ENCODE peak calls at places on chromosomes 16 and 17, in six cellular contexts. G is HCT116, P is H1, O is SK-N-SH, I is GM12878, H is HepG2. L is an unnamed sample.

GRCh38 chr17:30981531-30982519 is 11.0 kb downstream of the RNF135 start:
- DNase-seq in P (no peak), H (no peak), G (no peak), I (no peak), O (no peak), L (no peak)

GRCh38 chr16:24975428-24975889 is 39.7 kb downstream of the ARHGAP17 start:
- DNase-seq in P (no peak), H (no peak), O (no peak), I (peak; percentile 76), G (no peak), L (no peak)

GRCh38 chr16:82567203-82567602 is 59.6 kb upstream of the CDH13 start:
- DNase-seq in G (no peak), P (no peak), O (no peak), H (no peak), I (no peak), L (no peak)

GRCh38 chr16:58421529-58421928 is 29.3 kb downstream of the GINS3 start:
- DNase-seq in P (no peak), H (no peak), O (no peak), G (no peak), I (no peak), L (no peak)

GRCh38 chr16:57030346-57030902 is 41.1 kb downstream of the NLRC5 start:
- DNase-seq in G (no peak), P (no peak), I (no peak), O (no peak), H (no peak), L (no peak)

GRCh38 chr17:45197555-45198334 is 23.9 kb upstream of the FMNL1 start:
- DNase-seq in G (peak; percentile 81), O (peak; percentile 93), P (peak; percentile 90), H (peak; percentile 92), I (peak; percentile 54), L (peak; percentile 95)

GRCh38 chr16:28149016-28149888 is 62.5 kb downstream of the XPO6 start:
- DNase-seq in P (no peak), G (no peak), I (no peak), H (no peak), O (no peak), L (no peak)

GRCh38 chr16:72819345-72819744 is 228.6 kb downstream of the ZFHX3 start:
- DNase-seq in G (no peak), P (no peak), O (no peak), H (no peak), I (no peak), L (no peak)

GRCh38 chr17:7897773-7898172 is 9.2 kb downstream of the CHD3 start:
- DNase-seq in H (peak; percentile 62), P (no peak), G (no peak), O (peak; percentile 72), I (no peak), L (peak; percentile 38)

DNA sequence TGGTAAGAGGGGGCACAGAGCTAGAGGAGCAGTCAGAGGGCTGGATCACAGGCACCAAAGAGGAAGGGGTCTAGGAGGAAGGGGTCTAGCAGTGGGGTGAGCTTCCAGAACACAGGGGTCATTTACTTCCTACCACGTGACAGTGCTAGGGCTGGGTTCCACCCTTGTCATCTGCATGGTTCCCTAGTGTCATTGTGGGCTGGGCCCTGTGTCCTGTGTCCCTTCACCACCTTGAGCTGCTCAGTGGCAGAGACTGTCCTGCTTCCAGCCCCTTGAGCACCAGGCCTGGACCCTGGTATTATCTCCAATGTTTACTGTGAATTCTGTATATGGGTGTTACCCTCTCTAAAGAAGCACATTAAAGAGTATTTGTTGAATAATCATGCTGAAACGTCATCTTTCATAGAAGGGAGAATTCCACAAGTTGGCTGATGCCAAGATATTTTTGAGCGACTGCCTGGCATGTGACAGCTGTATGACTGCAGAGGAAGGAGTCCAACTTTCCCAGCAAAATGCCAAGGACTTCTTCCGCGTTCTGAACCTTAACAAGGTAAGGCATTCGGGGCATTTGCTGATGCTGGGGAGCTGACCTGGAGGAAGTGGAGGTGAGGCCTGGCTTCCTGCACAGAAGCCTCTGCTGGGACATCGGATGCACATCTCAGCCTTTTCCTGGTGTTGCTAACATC is 5.5 kb downstream of the NARF start:
- DNase-seq in P (no peak), H (no peak), G (no peak), O (no peak), I (no peak), L (no peak)
- TF ChIP-seq JUND in P (no peak), H (no peak), G (no peak), O (no peak), I (no peak), L (no peak)

GRCh38 chr16:65318138-65318537 is 196.3 kb upstream of the CDH11 start:
- DNase-seq in G (no peak), H (no peak), P (no peak), O (peak; percentile 64), I (no peak), L (no peak)
- TF ChIP-seq JUND in G (no peak), H (no peak), P (no peak), O (peak; percentile 58), I (no peak), L (no peak)

DNA sequence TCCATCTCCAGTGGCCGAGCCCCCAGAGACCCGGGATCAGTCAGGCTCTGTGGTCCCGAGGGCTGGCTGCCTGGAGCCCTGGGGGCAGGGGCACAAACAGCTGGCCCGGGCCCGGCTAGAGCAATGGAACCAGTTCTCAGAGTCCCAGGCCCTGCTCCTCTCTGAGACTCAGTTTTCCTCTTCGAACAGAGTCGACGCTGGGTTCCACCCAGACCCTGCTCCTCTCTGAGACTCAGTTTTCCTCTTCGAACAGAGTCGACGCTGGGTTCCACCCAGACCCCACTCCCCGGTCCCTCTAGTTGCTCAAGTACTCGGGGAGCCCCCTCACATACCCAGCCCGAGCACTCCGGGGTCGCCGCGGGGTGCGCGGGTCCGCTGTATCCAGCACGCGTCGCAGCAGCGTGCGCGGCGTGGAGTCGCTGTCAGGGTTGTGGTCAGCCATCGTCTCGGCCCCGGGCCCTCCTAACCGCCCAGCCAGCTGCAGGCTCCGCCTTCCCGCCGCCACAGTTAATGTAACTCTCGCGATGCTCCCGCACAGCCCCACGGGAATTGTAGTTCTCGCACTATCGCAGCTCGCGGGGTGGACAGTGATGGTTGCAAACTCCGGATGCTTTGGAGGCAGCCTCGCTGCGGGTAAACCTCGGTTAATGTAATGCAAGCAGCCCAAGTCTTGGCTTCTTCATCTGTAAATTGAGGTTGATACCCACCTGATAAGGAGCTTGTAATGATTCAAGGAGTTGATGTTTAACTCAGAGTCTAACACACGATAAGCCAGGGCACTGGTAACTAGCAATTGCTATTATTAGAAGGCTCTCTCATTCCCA is 8.5 kb upstream of the THAP11 start:
- DNase-seq in H (peak; percentile 89), O (peak; percentile 98), P (no peak), G (peak; percentile 69), I (peak; percentile 83), L (peak; percentile 89)
- TF ChIP-seq JUND in H (no peak), O (no peak), P (peak; percentile 16), G (no peak), I (no peak), L (no peak)

GRCh38 chr17:49616086-49616485 is 40.4 kb downstream of the NXPH3 start:
- DNase-seq in H (no peak), P (no peak), G (no peak), O (no peak), I (no peak), L (peak; percentile 49)

GRCh38 chr17:49616546-49617205 is 41.0 kb downstream of the NXPH3 start:
- DNase-seq in O (no peak), H (no peak), P (no peak), I (no peak), G (no peak), L (peak; percentile 76)

GRCh38 chr17:49621946-49622529 is 46.4 kb downstream of the NXPH3 start:
- DNase-seq in G (no peak), I (no peak), O (no peak), P (no peak), H (no peak), L (no peak)

GRCh38 chr17:49621420-49621819 is 45.7 kb downstream of the NXPH3 start:
- DNase-seq in G (no peak), H (no peak), P (no peak), I (no peak), O (no peak), L (no peak)

DNA sequence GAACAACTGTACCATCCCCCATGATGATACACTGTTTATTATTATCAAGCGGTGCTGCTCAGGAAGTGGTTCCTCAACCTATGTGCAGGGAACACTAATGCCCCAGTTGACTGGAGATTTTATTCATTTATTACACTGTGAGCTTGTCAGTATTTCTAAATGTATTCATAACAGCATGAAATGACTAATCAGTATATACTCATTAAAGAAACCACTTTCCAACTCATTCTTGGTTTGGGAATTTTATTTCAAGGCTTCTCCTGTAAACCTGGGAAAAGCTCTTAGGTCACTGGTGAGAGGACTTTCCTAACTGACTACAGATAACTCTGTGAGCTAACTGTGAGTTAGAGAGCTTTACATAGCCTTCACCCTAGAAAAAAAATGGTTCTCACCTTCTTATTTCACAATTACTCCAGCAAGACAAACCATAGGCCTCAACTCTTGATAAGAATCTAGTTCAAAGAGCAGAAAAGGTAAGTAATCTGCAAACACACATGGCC is 42.5 kb downstream of the NXPH3 start:
- DNase-seq in I (no peak), H (no peak), P (no peak), G (no peak), O (no peak), L (no peak)
- TF ChIP-seq JUND in I (no peak), H (no peak), P (no peak), G (no peak), O (no peak), L (no peak)

DNA sequence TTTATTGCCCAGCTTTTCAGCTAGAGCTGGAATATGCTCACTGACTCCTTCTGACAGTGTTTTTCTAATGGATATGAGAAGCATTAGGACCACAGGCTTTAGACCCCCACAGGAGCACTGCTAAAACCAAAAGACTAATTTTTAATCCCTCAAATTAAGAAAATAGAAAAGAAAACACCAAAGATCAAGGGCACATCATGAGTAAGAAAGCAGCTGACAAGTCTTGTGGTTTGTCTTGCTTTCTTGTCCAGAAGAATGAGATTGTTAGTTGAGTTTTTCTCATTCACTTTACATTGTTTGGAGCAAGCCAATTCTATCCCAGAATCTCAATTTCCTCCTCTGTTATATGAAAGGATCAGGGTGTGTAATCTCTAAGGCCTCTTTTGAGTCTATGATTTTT is 899.0 kb downstream of the KCNJ2 start:
- DNase-seq in I (no peak), P (no peak), O (no peak), G (no peak), H (no peak), L (no peak)
- TF ChIP-seq JUND in I (no peak), P (no peak), O (no peak), G (no peak), H (no peak), L (no peak)

GRCh38 chr17:78838574-78839005 is 2.0 kb downstream of the USP36 start:
- DNase-seq in O (no peak), H (peak; percentile 81), P (no peak), G (no peak), I (no peak), L (peak; percentile 22)
- TF ChIP-seq JUND in O (no peak), H (no peak), P (no peak), G (no peak), I (no peak), L (no peak)

L was measured in T47D.